ENCODE peak calls at places on chromosomes 3 and 15, in four cellular contexts. T is uterus; M is transverse colon; V is CD4-positive, CD25-positive, alpha-beta regulatory T cell. P is an unnamed sample.

GRCh38 chr3:73502609-73503560 is 121.9 kb downstream of the PDZRN3 start:
- DNase-seq in T (peak; percentile 77), M (peak; percentile 75), V (peak; percentile 23), P (peak; percentile 79)

GRCh38 chr15:92878593-92879053 is 21.5 kb upstream of the CHD2 start:
- DNase-seq in T (no peak), M (no peak), V (no peak), P (no peak)

GRCh38 chr15:60091150-60091549 is 87.0 kb downstream of the FOXB1 start:
- DNase-seq in T (no peak), M (no peak), V (no peak), P (no peak)

GRCh38 chr3:56858331-56858730 is 56.6 kb upstream of the ARHGEF3 start:
- DNase-seq in T (no peak), M (no peak), V (no peak), P (no peak)

GRCh38 chr15:99958426-99959097 is 225.3 kb upstream of the LYSMD4 start:
- DNase-seq in T (no peak), M (no peak), V (no peak), P (no peak)

GRCh38 chr3:179473565-179473964 is 22.3 kb upstream of the GNB4 start:
- DNase-seq in T (no peak), M (no peak), V (no peak), P (no peak)

GRCh38 chr3:15205934-15206661 is at the start of gene CAPN7:
- DNase-seq in T (peak; percentile 93), M (peak; percentile 96), V (peak; percentile 94), P (peak; percentile 92)

GRCh38 chr3:31851278-31851677 is 129.8 kb downstream of the OSBPL10 start:
- DNase-seq in T (no peak), M (no peak), V (no peak), P (no peak)

GRCh38 chr15:100873029-100873677 is 6.5 kb upstream of the ALDH1A3 start:
- DNase-seq in T (peak; percentile 61), M (peak; percentile 78), V (peak; percentile 46), P (peak; percentile 77)

GRCh38 chr3:129688310-129688895 is 81.9 kb upstream of the PLXND1 start:
- DNase-seq in T (peak; percentile 68), M (peak; percentile 44), V (no peak), P (peak; percentile 63)

GRCh38 chr3:111831840-111832239 is 27.2 kb upstream of the PHLDB2 start:
- DNase-seq in T (no peak), M (no peak), V (no peak), P (no peak)

GRCh38 chr3:141557961-141558706 is 71.3 kb downstream of the RASA2 start:
- DNase-seq in T (no peak), M (peak; percentile 18), V (no peak), P (no peak)

GRCh38 chr3:194928183-194928736 is 242.6 kb downstream of the FAM43A start:
- DNase-seq in T (no peak), M (no peak), V (no peak), P (no peak)

GRCh38 chr3:155154255-155154654 is 74.1 kb downstream of the MME start:
- DNase-seq in T (no peak), M (no peak), V (no peak), P (no peak)

GRCh38 chr3:53150247-53151085 is 10.5 kb upstream of the PRKCD start:
- DNase-seq in T (no peak), M (peak; percentile 81), V (no peak), P (no peak)

GRCh38 chr3:20622304-20622703 is 436.3 kb upstream of the SGO1 start:
- DNase-seq in T (no peak), M (no peak), V (no peak), P (no peak)

GRCh38 chr3:96755519-96755918 is 58.9 kb upstream of the EPHA6 start:
- DNase-seq in T (no peak), M (no peak), V (no peak), P (no peak)

GRCh38 chr15:27210176-27210575 is 239.2 kb downstream of the GABRG3 start:
- DNase-seq in T (no peak), M (no peak), V (no peak), P (no peak)

GRCh38 chr3:190053919-190054672 is 66.6 kb downstream of the P3H2 start:
- DNase-seq in T (no peak), M (no peak), V (no peak), P (no peak)

GRCh38 chr3:45955706-45956105 is 12.4 kb downstream of the CXCR6 start:
- DNase-seq in T (no peak), M (no peak), V (no peak), P (no peak)

GRCh38 chr3:129305592-129306091 is 27.0 kb downstream of the HMCES start:
- DNase-seq in T (peak; percentile 90), M (peak; percentile 76), V (no peak), P (no peak)

GRCh38 chr3:176663376-176663775 is 533.9 kb downstream of the TBL1XR1 start:
- DNase-seq in T (no peak), M (no peak), V (no peak), P (no peak)

GRCh38 chr15:78866824-78867223 is 5.9 kb upstream of the MORF4L1 start:
- DNase-seq in T (no peak), M (no peak), V (no peak), P (no peak)

GRCh38 chr3:140510303-140510861 is 167.5 kb upstream of the TRIM42 start:
- DNase-seq in T (no peak), M (no peak), V (no peak), P (no peak)

GRCh38 chr15:44443515-44443914 is 16.1 kb downstream of the CTDSPL2 start:
- DNase-seq in T (no peak), M (no peak), V (no peak), P (no peak)

GRCh38 chr15:70863450-70864218 is 9.7 kb upstream of the LARP6 start:
- DNase-seq in T (no peak), M (no peak), V (no peak), P (no peak)

GRCh38 chr3:70870576-70870975 is 558.1 kb upstream of the MDFIC2 start:
- DNase-seq in T (no peak), M (no peak), V (no peak), P (peak; percentile 76)

GRCh38 chr3:64459711-64460110 is 228.1 kb downstream of the ADAMTS9 start:
- DNase-seq in T (no peak), M (no peak), V (no peak), P (no peak)

GRCh38 chr3:138688871-138689299 is 80.3 kb downstream of the FAIM start:
- DNase-seq in T (no peak), M (no peak), V (no peak), P (no peak)

GRCh38 chr15:43441316-43441715 is 51.6 kb downstream of the TP53BP1 start:
- DNase-seq in T (no peak), M (no peak), V (peak; percentile 6), P (peak; percentile 32)

GRCh38 chr3:165983284-165983683 is 146.1 kb upstream of the BCHE start:
- DNase-seq in T (no peak), M (no peak), V (no peak), P (no peak)

GRCh38 chr3:142849148-142849547 is 39.7 kb downstream of the PCOLCE2 start:
- DNase-seq in T (no peak), M (no peak), V (no peak), P (no peak)

GRCh38 chr3:65173841-65174240 is 486.0 kb upstream of the ADAMTS9 start:
- DNase-seq in T (no peak), M (no peak), V (no peak), P (no peak)

GRCh38 chr15:85443046-85443445 is 62.6 kb downstream of the AKAP13 start:
- DNase-seq in T (no peak), M (no peak), V (no peak), P (no peak)

GRCh38 chr3:170301404-170301803 is 56.1 kb upstream of the SKIL start:
- DNase-seq in T (no peak), M (no peak), V (no peak), P (no peak)

GRCh38 chr3:15929944-15930571 is 132.3 kb upstream of the ANKRD28 start:
- DNase-seq in T (no peak), M (no peak), V (no peak), P (no peak)

DNA sequence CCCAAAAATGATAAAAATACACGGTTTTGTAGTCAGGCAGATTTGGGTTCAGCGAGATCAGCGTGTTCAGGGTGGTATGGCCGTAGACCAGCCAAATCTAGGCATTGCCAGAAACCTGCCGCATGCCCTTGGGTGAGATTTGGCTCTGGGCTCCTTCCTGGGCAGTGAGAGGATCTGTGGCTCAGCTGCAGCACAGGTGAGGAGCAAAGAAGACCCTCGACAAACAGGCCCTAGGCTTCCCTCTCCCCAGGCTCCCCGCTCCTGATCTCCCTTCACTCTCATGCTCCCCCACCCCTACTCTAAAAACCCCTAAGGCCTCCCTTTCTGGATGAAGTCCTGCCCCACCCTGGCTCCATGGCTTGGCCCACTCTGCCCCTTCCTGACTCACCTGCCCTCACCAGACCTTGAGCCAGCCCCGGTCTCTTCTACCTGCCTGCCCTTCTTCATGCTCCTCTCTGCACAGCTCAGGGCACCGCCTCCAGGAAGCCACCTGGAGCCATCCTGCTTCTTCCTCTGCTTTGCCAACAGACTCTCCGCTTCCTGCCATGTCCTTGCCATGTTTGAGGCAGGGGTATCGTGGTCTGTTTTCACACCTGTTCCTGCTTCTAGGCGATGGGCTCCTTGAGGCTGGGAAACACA is 88.1 kb downstream of the CORO2B start:
- DNase-seq in T (peak; percentile 10), M (no peak), V (no peak), P (peak; percentile 6)
- H3K4me1 ChIP-seq in T (no peaks in the 10 kb centered on the region), M (no peaks in the 10 kb centered on the region), V (no peaks in the 10 kb centered on the region), P (no peaks in the 10 kb centered on the region)

GRCh38 chr3:186534113-186534669 is 10.0 kb downstream of the CRYGS start:
- DNase-seq in T (no peak), M (no peak), V (peak; percentile 9), P (no peak)

GRCh38 chr3:186544281-186544680 is at the start of gene CRYGS:
- DNase-seq in T (no peak), M (no peak), V (no peak), P (no peak)

GRCh38 chr3:186540444-186541226 is 3.5 kb downstream of the CRYGS start:
- DNase-seq in T (peak; percentile 63), M (peak; percentile 78), V (peak; percentile 81), P (peak; percentile 59)

GRCh38 chr3:186536883-186537553 is 7.2 kb downstream of the CRYGS start:
- DNase-seq in T (no peak), M (no peak), V (no peak), P (no peak)

GRCh38 chr3:186538779-186539178 is 5.4 kb downstream of the CRYGS start:
- DNase-seq in T (no peak), M (no peak), V (no peak), P (no peak)
- H3K27me3 ChIP-seq in T (no peaks in the 10 kb centered on the region), M (no peaks in the 10 kb centered on the region), V (no peaks in the 10 kb centered on the region), P (no peaks in the 10 kb centered on the region)

GRCh38 chr3:118480101-118480860 is 554.4 kb downstream of the IGSF11 start:
- DNase-seq in T (no peak), M (no peak), V (no peak), P (peak; percentile 56)
- H3K9me3 ChIP-seq in T (no peaks in the 10 kb centered on the region), M (no peaks in the 10 kb centered on the region), V (no peaks in the 10 kb centered on the region), P (no peaks in the 10 kb centered on the region)

DNA sequence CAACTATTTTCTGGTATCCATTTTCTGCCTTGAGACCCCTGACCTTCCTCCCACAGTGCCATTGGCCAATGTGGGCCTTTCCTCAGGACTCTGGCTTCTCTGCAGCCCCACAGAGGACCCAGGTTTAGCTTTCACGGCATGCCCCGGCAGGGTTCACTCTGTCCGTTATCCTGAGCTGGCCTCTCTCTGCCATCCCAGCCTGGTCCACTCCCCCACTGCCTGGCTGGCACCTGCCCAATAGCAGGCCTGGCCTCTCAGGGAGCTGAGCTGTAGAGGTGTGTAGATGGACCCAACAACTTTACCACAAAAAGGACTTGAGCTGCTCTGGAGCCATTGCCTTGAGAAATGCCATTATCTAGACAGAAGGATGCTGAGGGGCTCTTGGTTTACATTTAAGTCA is 57.5 kb downstream of the SCN10A start:
- DNase-seq in T (no peak), M (no peak), V (no peak), P (no peak)
- H3K4me1 ChIP-seq in T (no peaks in the 10 kb centered on the region), M (no peaks in the 10 kb centered on the region), V (no peaks in the 10 kb centered on the region), P (no peaks in the 10 kb centered on the region)

P was measured in HAP-1.